ENCODE peak calls at places on chromosomes 12 and 14, in six cellular contexts. I is Peyer's patch, T is tibial nerve, L is heart left ventricle, E is breast epithelium, H is OCI-LY7. G is an unnamed sample.

GRCh38 chr14:104370256-104370870 is 209.2 kb upstream of the C14orf180 start:
- DNase-seq in I (no peak), T (no peak), L (no peak), E (no peak), H (peak; percentile 13), G (peak; percentile 4)

GRCh38 chr12:76871751-76872150 is 7.1 kb downstream of the CSRP2 start:
- DNase-seq in I (no peak), T (no peak), L (no peak), E (no peak), H (no peak), G (no peak)

GRCh38 chr12:111453071-111453989 is 47.6 kb downstream of the SH2B3 start:
- DNase-seq in I (no peak), T (no peak), L (no peak), E (no peak), H (no peak), G (no peak)

GRCh38 chr12:16187684-16188083 is 89.8 kb downstream of the SLC15A5 start:
- DNase-seq in I (no peak), T (no peak), L (no peak), E (no peak), H (no peak), G (no peak)

GRCh38 chr12:88854260-88854659 is 274.0 kb upstream of the KITLG start:
- DNase-seq in I (no peak), T (no peak), L (no peak), E (no peak), H (no peak), G (no peak)

GRCh38 chr14:55127491-55127951 is 1.5 kb upstream of the LGALS3 start:
- DNase-seq in I (peak; percentile 75), T (no peak), L (no peak), E (no peak), H (no peak), G (no peak)

GRCh38 chr12:55728185-55728931 is 451 bp downstream of the CD63 start:
- DNase-seq in I (peak; percentile 83), T (peak; percentile 67), L (peak; percentile 90), E (peak; percentile 78), H (peak; percentile 59), G (no peak)

GRCh38 chr12:91155990-91156389 is 26.6 kb downstream of the DCN start:
- DNase-seq in I (no peak), T (no peak), L (no peak), E (no peak), H (no peak), G (no peak)

GRCh38 chr12:10354502-10354901 is 35.3 kb downstream of the KLRK1 start:
- DNase-seq in I (no peak), T (no peak), L (no peak), E (no peak), H (no peak), G (no peak)

GRCh38 chr12:68981536-68981935 is 48.6 kb upstream of the CPM start:
- DNase-seq in I (no peak), T (no peak), L (no peak), E (no peak), H (no peak), G (no peak)

GRCh38 chr12:89863332-89863938 is 154.8 kb upstream of the ATP2B1 start:
- DNase-seq in I (peak; percentile 69), T (no peak), L (no peak), E (no peak), H (peak; percentile 68), G (peak; percentile 55)

GRCh38 chr12:88684170-88684569 is 103.9 kb upstream of the KITLG start:
- DNase-seq in I (no peak), T (no peak), L (no peak), E (no peak), H (no peak), G (no peak)

GRCh38 chr14:80585506-80585835 is 356.1 kb downstream of the CEP128 start:
- DNase-seq in I (no peak), T (no peak), L (no peak), E (no peak), H (no peak), G (no peak)

GRCh38 chr12:67968725-67969124 is 20.5 kb upstream of the IFNG-AS1 start:
- DNase-seq in I (no peak), T (no peak), L (no peak), E (no peak), H (no peak), G (no peak)

GRCh38 chr12:8655421-8655820 is 7.2 kb downstream of the MFAP5 start:
- DNase-seq in I (no peak), T (no peak), L (no peak), E (no peak), H (no peak), G (no peak)

GRCh38 chr14:73723411-73723798 is 9.2 kb upstream of the PNMA1 start:
- DNase-seq in I (no peak), T (no peak), L (no peak), E (no peak), H (no peak), G (no peak)

GRCh38 chr14:61505815-61506809 is 184.7 kb downstream of the PRKCH start:
- DNase-seq in I (no peak), T (no peak), L (no peak), E (no peak), H (no peak), G (no peak)

GRCh38 chr12:91133871-91134270 is 22.6 kb upstream of the LUM start:
- DNase-seq in I (no peak), T (no peak), L (no peak), E (no peak), H (no peak), G (no peak)

GRCh38 chr14:72883109-72883508 is 10.8 kb downstream of the DPF3 start:
- DNase-seq in I (no peak), T (no peak), L (no peak), E (no peak), H (no peak), G (no peak)

GRCh38 chr12:120466560-120467315 is 2.8 kb downstream of the SRSF9 start:
- DNase-seq in I (peak; percentile 57), T (no peak), L (peak; percentile 30), E (no peak), H (peak; percentile 64), G (no peak)

GRCh38 chr12:113980537-113981337 is 14.6 kb upstream of the RBM19 start:
- DNase-seq in I (peak; percentile 60), T (no peak), L (no peak), E (no peak), H (peak; percentile 66), G (no peak)

GRCh38 chr12:85190728-85191127 is 89.3 kb upstream of the ALX1 start:
- DNase-seq in I (no peak), T (no peak), L (no peak), E (no peak), H (no peak), G (no peak)

GRCh38 chr14:97346675-97347074 is 549.5 kb downstream of the VRK1 start:
- DNase-seq in I (no peak), T (no peak), L (no peak), E (no peak), H (no peak), G (no peak)

GRCh38 chr14:52873096-52873495 is 77.8 kb downstream of the FERMT2 start:
- DNase-seq in I (no peak), T (no peak), L (no peak), E (no peak), H (no peak), G (no peak)

GRCh38 chr12:50597200-50598195 is 92.7 kb downstream of the DIP2B start:
- DNase-seq in I (peak; percentile 55), T (no peak), L (no peak), E (no peak), H (peak; percentile 19), G (no peak)

GRCh38 chr12:65184176-65184857 is 14.9 kb downstream of the LEMD3 start:
- DNase-seq in I (no peak), T (no peak), L (no peak), E (no peak), H (no peak), G (no peak)

DNA sequence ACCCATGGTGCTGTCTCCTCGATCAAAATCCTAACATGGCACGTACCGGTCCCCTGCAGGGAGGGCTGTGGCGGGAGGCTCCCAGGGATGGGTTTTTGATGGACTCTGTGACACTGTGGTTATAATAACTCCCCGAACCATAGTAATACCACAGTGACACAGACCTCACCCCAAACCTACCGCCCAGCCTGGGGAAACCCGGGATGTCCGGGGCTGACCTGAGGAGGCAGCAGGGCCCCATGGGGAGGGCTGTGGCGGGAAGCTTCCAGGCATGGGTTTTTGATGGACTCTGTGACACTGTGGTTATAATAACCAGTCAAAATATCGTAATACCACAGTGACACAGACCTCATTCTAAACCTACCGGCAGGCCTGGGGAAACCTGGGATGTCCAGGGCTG is 378.0 kb downstream of the TMEM121 start:
- DNase-seq in I (no peak), T (no peak), L (peak; percentile 0), E (no peak), H (no peak), G (no peak)
- H3K9me3 ChIP-seq in I (no peaks in the 10 kb centered on the region), T (no peaks in the 10 kb centered on the region), L (no peaks in the 10 kb centered on the region), E (peaks cover 12% of the 10 kb centered on the region), H (no peaks in the 10 kb centered on the region), G (no peaks in the 10 kb centered on the region)

GRCh38 chr12:128459067-128459466 is 192.1 kb downstream of the TMEM132C start:
- DNase-seq in I (no peak), T (no peak), L (no peak), E (no peak), H (no peak), G (no peak)
- H3K9me3 ChIP-seq in I (no peaks in the 10 kb centered on the region), T (no peaks in the 10 kb centered on the region), L (no peaks in the 10 kb centered on the region), E (no peaks in the 10 kb centered on the region), H (no peaks in the 10 kb centered on the region), G (no peaks in the 10 kb centered on the region)

GRCh38 chr12:34402899-34403705 is 380.8 kb downstream of the ALG10 start:
- DNase-seq in I (peak; percentile 24), T (peak; percentile 5), L (peak; percentile 5), E (peak; percentile 35), H (no peak), G (no peak)

GRCh38 chr12:34402228-34402898 is 380.1 kb downstream of the ALG10 start:
- DNase-seq in I (peak; percentile 36), T (peak; percentile 2), L (peak; percentile 2), E (peak; percentile 27), H (no peak), G (no peak)

GRCh38 chr12:34405286-34406227 is 383.3 kb downstream of the ALG10 start:
- DNase-seq in I (peak; percentile 40), T (peak; percentile 1), L (peak; percentile 3), E (peak; percentile 30), H (no peak), G (peak; percentile 5)

GRCh38 chr12:34404377-34405285 is 382.3 kb downstream of the ALG10 start:
- DNase-seq in I (peak; percentile 19), T (peak; percentile 1), L (peak; percentile 2), E (peak; percentile 22), H (no peak), G (peak; percentile 5)

GRCh38 chr12:34403706-34404376 is 381.5 kb downstream of the ALG10 start:
- DNase-seq in I (peak; percentile 37), T (peak; percentile 3), L (peak; percentile 2), E (peak; percentile 20), H (no peak), G (peak; percentile 3)
- H3K9me3 ChIP-seq in I (peaks cover 42% of the 10 kb centered on the region), T (no peaks in the 10 kb centered on the region), L (no peaks in the 10 kb centered on the region), E (peaks cover 98% of the 10 kb centered on the region), H (peaks cover 5% of the 10 kb centered on the region), G (peaks cover 4% of the 10 kb centered on the region)

DNA sequence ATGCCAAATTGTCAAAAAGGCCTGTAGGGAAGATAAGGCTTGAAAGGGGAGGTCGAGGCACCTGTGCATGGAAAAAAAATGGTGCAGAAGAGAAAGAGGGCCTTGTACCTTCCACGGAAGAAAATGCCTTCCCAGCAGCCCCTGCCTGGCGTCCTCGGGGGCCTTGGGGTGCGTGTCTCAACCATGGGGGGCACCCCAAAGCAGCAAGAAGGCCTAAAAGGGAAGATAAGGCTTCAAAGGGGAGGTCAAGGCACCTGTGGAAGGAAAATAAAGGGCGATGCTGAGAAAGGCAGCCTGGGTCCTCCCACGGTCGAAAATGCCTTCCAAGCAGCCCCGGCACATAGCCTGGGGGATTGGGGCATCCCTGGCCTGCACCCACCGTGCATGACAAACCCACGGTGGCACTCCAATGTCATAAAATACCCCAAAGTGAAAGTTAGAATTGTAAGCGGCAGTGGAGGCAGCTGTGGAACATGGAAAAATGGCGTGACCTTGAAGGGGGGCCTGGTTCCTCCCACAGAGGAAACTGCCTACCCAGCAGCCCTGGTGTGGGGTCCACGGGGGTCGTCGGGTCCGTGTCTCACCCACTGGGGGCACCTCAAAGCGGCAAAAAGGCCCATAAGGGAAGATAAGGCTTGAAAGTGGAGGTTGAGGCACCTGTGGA is 275.0 kb downstream of the ALG10 start:
- DNase-seq in I (no peak), T (no peak), L (no peak), E (peak; percentile 14), H (no peak), G (no peak)
- H3K9me3 ChIP-seq in I (no peaks in the 10 kb centered on the region), T (no peaks in the 10 kb centered on the region), L (no peaks in the 10 kb centered on the region), E (peaks cover 79% of the 10 kb centered on the region), H (peaks cover 4% of the 10 kb centered on the region), G (no peaks in the 10 kb centered on the region)